ENCODE peak calls at places on chromosomes 4 and X, in four cellular contexts. N is MM.1S, D is fibroblast of lung, I is hepatocyte. P is an unnamed sample. For H3K79me2 and H3K36me3, the result is how much of the 10 kb centered on the place peaks cover.

GRCh38 chrX:15050395-15050794 is 177.2 kb downstream of the MOSPD2 start:
- DNase-seq in N (no peak), I (no peak), D (no peak), P (no peak)

GRCh38 chr4:181957088-181957487 is 286.1 kb upstream of the TENM3 start:
- DNase-seq in D (peak), N (no peak), I (no peak), P (no peak)

GRCh38 chrX:40130207-40130606 is 32.4 kb upstream of the BCOR start:
- DNase-seq in D (peak), N (no peak), I (no peak), P (no peak)

GRCh38 chr4:40581254-40582140 is 48.2 kb downstream of the RBM47 start:
- DNase-seq in D (no peak), I (no peak), N (peak), P (no peak)

GRCh38 chr4:185903205-185903604 is 91.2 kb upstream of the SORBS2 start:
- DNase-seq in D (no peak), N (no peak), I (no peak), P (no peak)

GRCh38 chrX:9458516-9459078 is 6.3 kb upstream of the TBL1X start:
- DNase-seq in D (no peak), I (no peak), N (no peak), P (no peak)

GRCh38 chr4:138204507-138204906 is 37.6 kb downstream of the SLC7A11 start:
- DNase-seq in I (peak), D (no peak), N (no peak), P (no peak)

GRCh38 chr4:25755911-25756310 is 100.3 kb downstream of the SLC34A2 start:
- DNase-seq in I (no peak), N (no peak), D (no peak), P (no peak)

GRCh38 chrX:30888526-30889146 is 418 bp downstream of the TAB3 start:
- DNase-seq in N (no peak), D (no peak), I (peak), P (no peak)

GRCh38 chr4:7839856-7840255 is 99.8 kb downstream of the AFAP1 start:
- DNase-seq in I (no peak), D (no peak), N (no peak), P (no peak)

GRCh38 chr4:7844247-7844991 is 95.2 kb downstream of the AFAP1 start:
- DNase-seq in D (peak), N (peak), I (peak), P (peak)

GRCh38 chr4:7841071-7841470 is 98.6 kb downstream of the AFAP1 start:
- DNase-seq in D (no peak), N (no peak), I (no peak), P (no peak)

GRCh38 chr4:7843831-7844230 is 95.8 kb downstream of the AFAP1 start:
- DNase-seq in D (no peak), N (no peak), I (no peak), P (no peak)

GRCh38 chr4:7842384-7843279 is 97.0 kb downstream of the AFAP1 start:
- DNase-seq in D (peak), N (no peak), I (peak), P (peak)
- H3K79me2 ChIP-seq in D (under half), N (under half), I (under half), P (under half)

GRCh38 chr4:30866444-30866843 is 146.3 kb downstream of the PCDH7 start:
- DNase-seq in I (peak), N (no peak), D (peak), P (no peak)

GRCh38 chr4:30860983-30861382 is 140.8 kb downstream of the PCDH7 start:
- DNase-seq in I (peak), D (no peak), N (no peak), P (no peak)

GRCh38 chr4:30862176-30862575 is 142.0 kb downstream of the PCDH7 start:
- DNase-seq in I (no peak), D (no peak), N (no peak), P (no peak)

GRCh38 chr4:30865676-30866075 is 145.5 kb downstream of the PCDH7 start:
- DNase-seq in D (peak), I (no peak), N (no peak), P (no peak)

GRCh38 chr4:30863031-30863430 is 142.9 kb downstream of the PCDH7 start:
- DNase-seq in N (no peak), I (no peak), D (peak), P (no peak)
- TF ChIP-seq EZH2 in N (no peak), I (no peak), D (no peak), P (no peak)

GRCh38 chr4:33470805-33471204 is 2750.6 kb downstream of the PCDH7 start:
- DNase-seq in I (no peak), N (no peak), D (no peak), P (no peak)

GRCh38 chr4:33467291-33467690 is 2747.1 kb downstream of the PCDH7 start:
- DNase-seq in N (no peak), I (no peak), D (no peak), P (no peak)

GRCh38 chr4:33465565-33465964 is 2745.4 kb downstream of the PCDH7 start:
- DNase-seq in I (no peak), D (no peak), N (no peak), P (no peak)
- H3K36me3 ChIP-seq in I (under half), D (under half), N (under half), P (under half)

DNA sequence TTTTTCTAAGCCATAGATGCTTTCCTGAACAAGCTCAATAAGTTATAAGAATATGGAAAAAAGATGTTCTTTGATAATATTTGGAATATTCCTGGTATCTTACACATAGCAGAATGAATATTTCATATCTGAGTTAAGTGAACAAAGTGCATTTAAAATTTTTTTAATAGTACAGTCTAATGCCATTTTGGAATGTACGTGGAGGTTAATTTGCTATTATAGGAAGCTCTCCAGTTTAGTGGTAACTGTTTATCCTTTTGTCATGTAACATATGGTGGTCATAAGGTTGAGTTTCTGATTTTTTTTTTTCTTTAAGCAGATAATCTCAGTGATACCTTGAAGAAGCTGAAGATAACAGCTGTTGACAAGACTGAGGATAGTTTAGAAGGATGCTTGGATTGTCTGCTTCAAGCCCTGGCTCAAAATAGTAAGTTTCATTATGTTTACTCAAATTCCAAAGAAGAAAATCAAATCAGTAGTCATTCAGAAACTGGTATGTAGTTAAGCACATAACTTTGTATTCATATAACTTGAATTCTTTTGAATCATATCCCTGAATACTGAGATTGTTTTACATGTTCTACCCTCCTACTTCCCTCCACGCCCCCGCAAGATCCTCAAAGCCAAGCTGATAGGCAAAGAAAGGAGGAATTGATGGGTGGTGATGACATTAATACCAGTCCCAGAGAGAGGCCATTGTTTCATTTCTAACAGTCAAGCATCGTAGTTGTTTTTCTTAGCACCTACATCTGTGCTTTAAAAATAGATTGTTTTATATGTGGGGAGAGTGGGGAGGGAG is 32.1 kb downstream of the RAP1GDS1 start:
- DNase-seq in D (peak), I (no peak), N (no peak), P (no peak)
- H3K79me2 ChIP-seq in D (under half), I (under half), N (half or more), P (under half)

GRCh38 chr4:152937280-152937534 is 1.1 kb downstream of the FHDC1 start:
- DNase-seq in N (no peak), I (no peak), D (no peak), P (no peak)
- TF ChIP-seq EZH2 in N (no peak), I (no peak), D (no peak), P (no peak)

DNA sequence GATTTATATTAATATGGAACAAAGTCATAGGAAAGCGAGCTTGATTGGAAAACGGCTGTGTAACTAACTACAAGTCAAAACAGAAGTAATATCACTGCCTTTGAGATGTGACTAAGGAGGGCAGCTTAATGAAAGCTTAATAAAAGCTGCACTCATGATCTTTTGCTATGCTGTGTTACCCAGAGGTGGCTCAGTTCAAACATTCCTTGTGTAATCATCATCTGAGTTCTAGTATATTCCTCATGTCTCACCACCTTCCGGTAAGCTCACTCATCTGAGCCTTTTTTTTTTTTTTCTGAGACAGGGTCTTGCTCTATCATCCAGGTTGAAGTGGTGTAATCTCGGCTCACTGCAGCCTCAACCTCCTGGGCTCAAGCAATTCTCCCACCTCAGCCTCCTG is 5.0 kb downstream of the GRPEL1 start:
- DNase-seq in N (no peak), I (no peak), D (no peak), P (no peak)
- H3K36me3 ChIP-seq in N (under half), I (under half), D (under half), P (under half)